ENCODE peak calls at places on chromosome 21, in eight cellular contexts. S is MM.1S; F is body of pancreas; G is aorta; N is CD4-positive, alpha-beta memory T cell; H is naive thymus-derived CD4-positive, alpha-beta T cell; Z is uterus; C is lower lobe of right lung. O is an unnamed sample.

GRCh38 chr21:27572681-27573080 is 605.8 kb upstream of the ADAMTS5 start:
- DNase-seq in H (no peak), C (no peak), G (no peak), S (no peak), Z (no peak), F (no peak), N (no peak), O (no peak)

GRCh38 chr21:30567617-30568016 is 6.5 kb upstream of the KRTAP19-7 start:
- DNase-seq in H (no peak), F (no peak), S (no peak), C (no peak), G (no peak), N (no peak), Z (no peak), O (no peak)

GRCh38 chr21:29130234-29130993 is at the start of gene MAP3K7CL:
- DNase-seq in F (peak), S (no peak), Z (peak), C (no peak), N (no peak), G (peak), H (no peak), O (no peak)

GRCh38 chr21:43001316-43001715 is 27.0 kb downstream of the PKNOX1 start:
- DNase-seq in G (no peak), H (no peak), Z (no peak), N (no peak), C (no peak), F (no peak), S (no peak), O (no peak)

GRCh38 chr21:29433366-29434059 is 134.8 kb downstream of the BACH1 start:
- DNase-seq in C (no peak), H (no peak), F (no peak), G (no peak), S (no peak), N (no peak), Z (no peak), O (no peak)

GRCh38 chr21:21159253-21159899 is 161.2 kb downstream of the NCAM2 start:
- DNase-seq in Z (no peak), C (no peak), N (no peak), F (no peak), S (no peak), H (no peak), G (no peak), O (no peak)

GRCh38 chr21:40334159-40334558 is 466.9 kb downstream of the PCP4 start:
- DNase-seq in N (no peak), H (no peak), C (no peak), F (no peak), S (no peak), Z (no peak), G (no peak), O (no peak)

GRCh38 chr21:32412162-32412997 is at the start of gene EVA1C:
- DNase-seq in Z (peak), N (peak), F (peak), G (peak), S (no peak), C (peak), H (peak), O (peak)

GRCh38 chr21:41379901-41380300 is 18.1 kb downstream of the MX2 start:
- DNase-seq in S (peak), H (no peak), Z (no peak), F (no peak), N (no peak), G (no peak), C (no peak), O (no peak)

GRCh38 chr21:38843806-38844479 is 38.2 kb downstream of the ETS2 start:
- DNase-seq in G (no peak), S (no peak), Z (no peak), F (no peak), H (no peak), N (no peak), C (no peak), O (no peak)

GRCh38 chr21:34004984-34005383 is 68.4 kb upstream of the MRPS6 start:
- DNase-seq in N (no peak), G (peak), F (no peak), C (no peak), Z (peak), H (no peak), S (no peak), O (no peak)

GRCh38 chr21:19899645-19900044 is 1098.6 kb upstream of the NCAM2 start:
- DNase-seq in N (no peak), G (no peak), H (no peak), S (no peak), C (no peak), Z (no peak), F (no peak), O (no peak)

GRCh38 chr21:33865176-33865575 is 50.4 kb downstream of the ATP5PO start:
- DNase-seq in H (no peak), S (no peak), G (no peak), Z (no peak), N (no peak), F (no peak), C (no peak), O (no peak)

GRCh38 chr21:36494557-36494956 is 14.6 kb upstream of the CLDN14 start:
- DNase-seq in Z (no peak), N (no peak), F (no peak), H (no peak), S (no peak), G (no peak), C (no peak), O (no peak)

GRCh38 chr21:29288239-29288638 is 10.5 kb upstream of the BACH1 start:
- DNase-seq in G (no peak), C (no peak), Z (no peak), H (no peak), F (no peak), S (no peak), N (no peak), O (no peak)

GRCh38 chr21:42755766-42756579 is 102.6 kb downstream of the PDE9A start:
- DNase-seq in C (no peak), S (no peak), Z (no peak), N (no peak), H (no peak), F (no peak), G (peak), O (peak)

GRCh38 chr21:42538479-42539275 is 25.0 kb downstream of the SLC37A1 start:
- DNase-seq in Z (no peak), C (no peak), G (no peak), S (no peak), F (no peak), N (no peak), H (no peak), O (no peak)

DNA sequence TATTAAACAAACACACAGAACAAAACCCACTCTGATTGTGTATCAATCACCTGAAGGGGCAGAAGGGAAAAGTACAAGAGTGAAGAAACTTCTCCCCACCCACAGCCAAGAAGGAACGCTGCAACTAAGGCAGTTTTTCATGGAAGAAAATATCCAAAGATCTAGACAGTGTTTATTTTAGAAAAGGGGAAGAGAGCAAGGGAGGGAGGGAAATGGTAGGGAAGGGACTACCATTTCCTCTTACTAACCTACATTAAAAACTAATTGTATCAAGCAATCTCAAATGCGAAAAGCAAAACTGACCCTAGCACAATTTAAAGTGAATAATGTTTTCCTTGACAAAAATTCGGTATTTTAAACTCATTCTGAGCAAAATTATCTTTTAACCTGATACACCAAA is 3.5 kb downstream of the NRIP1 start:
- DNase-seq in Z (no peak), G (no peak), N (no peak), C (no peak), H (no peak), S (no peak), F (no peak), O (no peak)
- H3K27ac ChIP-seq in Z (peak), G (no peak), N (no peak), C (no peak), H (peak), S (no peak), F (no peak), O (peak)

GRCh38 chr21:46065993-46066842 is 31.7 kb upstream of the COL6A2 start:
- DNase-seq in C (peak), H (no peak), S (no peak), G (peak), Z (no peak), F (no peak), N (no peak), O (no peak)
- H3K27ac ChIP-seq in C (peak), H (no peak), S (no peak), G (peak), Z (peak), F (no peak), N (no peak), O (no peak)

DNA sequence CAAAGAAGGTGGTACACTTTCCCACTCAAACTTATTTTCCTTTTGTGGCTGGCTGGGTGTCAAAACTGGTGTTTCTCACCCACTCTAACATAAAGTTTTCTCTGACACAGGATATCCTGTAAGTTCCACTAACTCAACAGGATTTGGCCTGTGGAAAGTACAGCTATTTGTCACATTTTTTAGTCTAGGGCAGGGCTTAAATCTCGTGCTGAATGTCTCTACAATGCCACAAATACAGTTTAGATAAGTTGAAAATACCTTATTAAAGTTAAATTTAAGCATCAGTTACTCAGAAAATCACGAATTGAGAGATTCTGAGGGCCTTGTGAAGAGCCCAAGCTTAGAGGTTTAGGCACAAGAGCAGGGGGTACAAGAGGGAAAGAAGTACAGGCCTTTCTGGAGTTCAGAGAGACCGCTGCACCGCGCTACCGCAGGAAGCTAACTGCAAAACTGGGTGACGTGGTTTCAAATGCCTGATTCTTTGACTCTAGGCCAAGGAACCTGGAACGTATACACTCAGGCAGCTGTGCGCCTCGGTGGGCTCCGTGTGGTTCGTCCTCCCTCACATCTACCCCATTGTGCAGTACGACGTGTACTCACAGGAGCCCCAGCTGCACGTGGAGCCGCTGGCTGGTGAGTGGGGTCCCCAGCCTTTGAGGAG is 23.4 kb upstream of the PWP2 start:
- DNase-seq in F (peak), N (peak), C (no peak), H (peak), S (no peak), Z (no peak), G (no peak), O (peak)
- H3K27ac ChIP-seq in F (no peak), N (peak), C (peak), H (peak), S (no peak), Z (peak), G (no peak), O (peak)

DNA sequence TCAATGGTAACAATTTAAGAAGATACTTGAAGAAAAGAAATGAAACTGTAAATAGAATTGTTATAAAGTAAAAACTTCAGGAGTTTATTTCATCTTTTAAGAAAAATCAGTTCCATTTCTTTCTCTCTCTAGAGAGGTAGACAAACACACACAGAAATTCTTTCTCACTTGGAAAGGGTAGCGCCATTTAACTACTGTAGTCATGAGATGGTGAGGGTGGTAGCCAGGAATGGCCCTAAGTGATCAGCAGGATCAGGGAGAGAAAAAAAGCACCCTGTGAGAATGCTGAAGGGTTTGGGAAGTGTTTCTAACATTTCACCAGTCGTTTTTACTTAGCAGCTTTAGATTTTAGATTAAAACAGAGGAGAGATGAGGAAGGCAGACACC is 205.6 kb upstream of the RUNX1 start:
- DNase-seq in C (no peak), Z (no peak), G (no peak), S (no peak), H (no peak), F (no peak), N (no peak), O (no peak)
- H3K27ac ChIP-seq in C (no peak), Z (no peak), G (no peak), S (no peak), H (no peak), F (no peak), N (no peak), O (no peak)

O was measured in spleen.